ENCODE peak calls at places on chromosomes 6 and 20, in eight cellular contexts. One of them, this sample, is unnamed.

GRCh38 chr20:22584922-22585785 is 782 bp upstream of the FOXA2 start:
- DNase-seq in pons: no peak
- DNase-seq in bronchial epithelial cell: peak
- DNase-seq in nucleus accumbens: no peak
- DNase-seq in nephron progenitor cell: peak
- DNase-seq in activated naive CD8-positive, alpha-beta T cell treated with anti-CD3 and anti-CD28 coated beads, Interleukin-2, amount 50 U/mL, for 16 hours: no peak
- DNase-seq in NAMALWA: no peak
- DNase-seq in IMR-90: no peak
- DNase-seq in this sample: no peak

GRCh38 chr6:70725817-70726413 is 58.2 kb downstream of the SMAP1 start:
- DNase-seq in nephron progenitor cell: no peak
- DNase-seq in activated naive CD8-positive, alpha-beta T cell treated with anti-CD3 and anti-CD28 coated beads, Interleukin-2, amount 50 U/mL, for 16 hours: no peak
- DNase-seq in NAMALWA: no peak
- DNase-seq in pons: no peak
- DNase-seq in IMR-90: peak
- DNase-seq in nucleus accumbens: no peak
- DNase-seq in bronchial epithelial cell: peak
- DNase-seq in this sample: no peak

GRCh38 chr6:157528931-157529653 is 148.1 kb downstream of the ZDHHC14 start:
- DNase-seq in NAMALWA: peak
- DNase-seq in nephron progenitor cell: peak
- DNase-seq in pons: peak
- DNase-seq in nucleus accumbens: no peak
- DNase-seq in bronchial epithelial cell: peak
- DNase-seq in activated naive CD8-positive, alpha-beta T cell treated with anti-CD3 and anti-CD28 coated beads, Interleukin-2, amount 50 U/mL, for 16 hours: no peak
- DNase-seq in IMR-90: no peak
- DNase-seq in this sample: no peak

GRCh38 chr6:114418304-114418972 is 75.6 kb upstream of the HS3ST5 start:
- DNase-seq in activated naive CD8-positive, alpha-beta T cell treated with anti-CD3 and anti-CD28 coated beads, Interleukin-2, amount 50 U/mL, for 16 hours: no peak
- DNase-seq in nucleus accumbens: no peak
- DNase-seq in bronchial epithelial cell: no peak
- DNase-seq in NAMALWA: no peak
- DNase-seq in pons: no peak
- DNase-seq in nephron progenitor cell: no peak
- DNase-seq in IMR-90: no peak
- DNase-seq in this sample: no peak

GRCh38 chr6:16391451-16391912 is 153.1 kb downstream of the GMPR start:
- DNase-seq in activated naive CD8-positive, alpha-beta T cell treated with anti-CD3 and anti-CD28 coated beads, Interleukin-2, amount 50 U/mL, for 16 hours: no peak
- DNase-seq in bronchial epithelial cell: no peak
- DNase-seq in NAMALWA: no peak
- DNase-seq in nucleus accumbens: no peak
- DNase-seq in IMR-90: peak
- DNase-seq in pons: no peak
- DNase-seq in nephron progenitor cell: no peak
- DNase-seq in this sample: no peak

GRCh38 chr20:48822879-48823385 is 4.9 kb downstream of the PREX1 start:
- DNase-seq in IMR-90: no peak
- DNase-seq in activated naive CD8-positive, alpha-beta T cell treated with anti-CD3 and anti-CD28 coated beads, Interleukin-2, amount 50 U/mL, for 16 hours: no peak
- DNase-seq in pons: peak
- DNase-seq in nucleus accumbens: no peak
- DNase-seq in bronchial epithelial cell: no peak
- DNase-seq in nephron progenitor cell: no peak
- DNase-seq in NAMALWA: no peak
- DNase-seq in this sample: no peak

GRCh38 chr20:9576695-9577094 is 62.3 kb downstream of the LAMP5 start:
- DNase-seq in nephron progenitor cell: no peak
- DNase-seq in NAMALWA: no peak
- DNase-seq in pons: no peak
- DNase-seq in nucleus accumbens: no peak
- DNase-seq in IMR-90: no peak
- DNase-seq in activated naive CD8-positive, alpha-beta T cell treated with anti-CD3 and anti-CD28 coated beads, Interleukin-2, amount 50 U/mL, for 16 hours: no peak
- DNase-seq in bronchial epithelial cell: no peak
- DNase-seq in this sample: no peak

GRCh38 chr20:37296371-37296770 is 6.9 kb downstream of the MANBAL start:
- DNase-seq in NAMALWA: no peak
- DNase-seq in nephron progenitor cell: no peak
- DNase-seq in activated naive CD8-positive, alpha-beta T cell treated with anti-CD3 and anti-CD28 coated beads, Interleukin-2, amount 50 U/mL, for 16 hours: no peak
- DNase-seq in nucleus accumbens: no peak
- DNase-seq in pons: no peak
- DNase-seq in bronchial epithelial cell: peak
- DNase-seq in IMR-90: no peak
- DNase-seq in this sample: no peak

GRCh38 chr20:5827098-5827853 is 77.1 kb downstream of the SHLD1 start:
- DNase-seq in NAMALWA: no peak
- DNase-seq in bronchial epithelial cell: no peak
- DNase-seq in pons: no peak
- DNase-seq in nucleus accumbens: no peak
- DNase-seq in IMR-90: no peak
- DNase-seq in nephron progenitor cell: no peak
- DNase-seq in activated naive CD8-positive, alpha-beta T cell treated with anti-CD3 and anti-CD28 coated beads, Interleukin-2, amount 50 U/mL, for 16 hours: no peak
- DNase-seq in this sample: no peak

GRCh38 chr6:2632368-2632767 is 118.4 kb downstream of the MYLK4 start:
- DNase-seq in NAMALWA: no peak
- DNase-seq in nucleus accumbens: no peak
- DNase-seq in pons: peak
- DNase-seq in activated naive CD8-positive, alpha-beta T cell treated with anti-CD3 and anti-CD28 coated beads, Interleukin-2, amount 50 U/mL, for 16 hours: no peak
- DNase-seq in bronchial epithelial cell: no peak
- DNase-seq in IMR-90: peak
- DNase-seq in nephron progenitor cell: no peak
- DNase-seq in this sample: no peak

GRCh38 chr6:169725270-169726048 is 1.2 kb upstream of the PHF10 start:
- DNase-seq in bronchial epithelial cell: peak
- DNase-seq in NAMALWA: no peak
- DNase-seq in pons: peak
- DNase-seq in IMR-90: peak
- DNase-seq in nucleus accumbens: peak
- DNase-seq in activated naive CD8-positive, alpha-beta T cell treated with anti-CD3 and anti-CD28 coated beads, Interleukin-2, amount 50 U/mL, for 16 hours: no peak
- DNase-seq in nephron progenitor cell: peak
- DNase-seq in this sample: no peak

GRCh38 chr6:119526609-119527605 is 177.3 kb upstream of the MAN1A1 start:
- DNase-seq in activated naive CD8-positive, alpha-beta T cell treated with anti-CD3 and anti-CD28 coated beads, Interleukin-2, amount 50 U/mL, for 16 hours: no peak
- DNase-seq in IMR-90: no peak
- DNase-seq in pons: no peak
- DNase-seq in bronchial epithelial cell: no peak
- DNase-seq in nephron progenitor cell: no peak
- DNase-seq in nucleus accumbens: no peak
- DNase-seq in NAMALWA: no peak
- DNase-seq in this sample: no peak

GRCh38 chr6:10597499-10598001 is 76.4 kb downstream of the GCNT2 start:
- DNase-seq in bronchial epithelial cell: no peak
- DNase-seq in IMR-90: no peak
- DNase-seq in activated naive CD8-positive, alpha-beta T cell treated with anti-CD3 and anti-CD28 coated beads, Interleukin-2, amount 50 U/mL, for 16 hours: no peak
- DNase-seq in pons: no peak
- DNase-seq in nephron progenitor cell: no peak
- DNase-seq in NAMALWA: no peak
- DNase-seq in nucleus accumbens: no peak
- DNase-seq in this sample: no peak

GRCh38 chr6:163354779-163355431 is 59.6 kb upstream of the QKI start:
- DNase-seq in bronchial epithelial cell: no peak
- DNase-seq in pons: peak
- DNase-seq in nucleus accumbens: peak
- DNase-seq in IMR-90: peak
- DNase-seq in nephron progenitor cell: no peak
- DNase-seq in activated naive CD8-positive, alpha-beta T cell treated with anti-CD3 and anti-CD28 coated beads, Interleukin-2, amount 50 U/mL, for 16 hours: no peak
- DNase-seq in NAMALWA: peak
- DNase-seq in this sample: no peak

GRCh38 chr6:75202676-75203131 is 3.1 kb downstream of the COL12A1 start:
- DNase-seq in pons: no peak
- DNase-seq in IMR-90: peak
- DNase-seq in bronchial epithelial cell: no peak
- DNase-seq in nephron progenitor cell: peak
- DNase-seq in nucleus accumbens: no peak
- DNase-seq in activated naive CD8-positive, alpha-beta T cell treated with anti-CD3 and anti-CD28 coated beads, Interleukin-2, amount 50 U/mL, for 16 hours: no peak
- DNase-seq in NAMALWA: no peak
- DNase-seq in this sample: no peak

GRCh38 chr6:96499781-96500180 is 21.8 kb upstream of the UFL1 start:
- DNase-seq in pons: no peak
- DNase-seq in bronchial epithelial cell: no peak
- DNase-seq in NAMALWA: peak
- DNase-seq in nephron progenitor cell: no peak
- DNase-seq in activated naive CD8-positive, alpha-beta T cell treated with anti-CD3 and anti-CD28 coated beads, Interleukin-2, amount 50 U/mL, for 16 hours: no peak
- DNase-seq in IMR-90: no peak
- DNase-seq in nucleus accumbens: no peak
- DNase-seq in this sample: peak

GRCh38 chr20:62321521-62321948 is 18.7 kb downstream of the ADRM1 start:
- DNase-seq in pons: no peak
- DNase-seq in nucleus accumbens: no peak
- DNase-seq in IMR-90: no peak
- DNase-seq in nephron progenitor cell: no peak
- DNase-seq in activated naive CD8-positive, alpha-beta T cell treated with anti-CD3 and anti-CD28 coated beads, Interleukin-2, amount 50 U/mL, for 16 hours: no peak
- DNase-seq in bronchial epithelial cell: peak
- DNase-seq in NAMALWA: peak
- DNase-seq in this sample: no peak

GRCh38 chr6:113363866-113364265 is 493.3 kb upstream of the MARCKS start:
- DNase-seq in bronchial epithelial cell: peak
- DNase-seq in NAMALWA: no peak
- DNase-seq in nephron progenitor cell: no peak
- DNase-seq in activated naive CD8-positive, alpha-beta T cell treated with anti-CD3 and anti-CD28 coated beads, Interleukin-2, amount 50 U/mL, for 16 hours: no peak
- DNase-seq in nucleus accumbens: no peak
- DNase-seq in pons: no peak
- DNase-seq in IMR-90: peak
- DNase-seq in this sample: no peak

GRCh38 chr6:131368077-131368911 is 204.7 kb upstream of the ARG1 start:
- DNase-seq in pons: peak
- DNase-seq in NAMALWA: peak
- DNase-seq in IMR-90: no peak
- DNase-seq in bronchial epithelial cell: peak
- DNase-seq in nephron progenitor cell: no peak
- DNase-seq in activated naive CD8-positive, alpha-beta T cell treated with anti-CD3 and anti-CD28 coated beads, Interleukin-2, amount 50 U/mL, for 16 hours: no peak
- DNase-seq in nucleus accumbens: peak
- DNase-seq in this sample: no peak

GRCh38 chr20:45487231-45487635 is 17.7 kb downstream of the WFDC2 start:
- DNase-seq in nephron progenitor cell: peak
- DNase-seq in IMR-90: no peak
- DNase-seq in nucleus accumbens: no peak
- DNase-seq in NAMALWA: peak
- DNase-seq in pons: no peak
- DNase-seq in bronchial epithelial cell: no peak
- DNase-seq in activated naive CD8-positive, alpha-beta T cell treated with anti-CD3 and anti-CD28 coated beads, Interleukin-2, amount 50 U/mL, for 16 hours: no peak
- DNase-seq in this sample: no peak

GRCh38 chr6:154951400-154952200 is 43.5 kb upstream of the TIAM2 start:
- DNase-seq in IMR-90: no peak
- DNase-seq in NAMALWA: peak
- DNase-seq in activated naive CD8-positive, alpha-beta T cell treated with anti-CD3 and anti-CD28 coated beads, Interleukin-2, amount 50 U/mL, for 16 hours: no peak
- DNase-seq in bronchial epithelial cell: peak
- DNase-seq in nucleus accumbens: no peak
- DNase-seq in pons: no peak
- DNase-seq in nephron progenitor cell: no peak
- DNase-seq in this sample: no peak

GRCh38 chr6:142195862-142196536 is 48.9 kb downstream of the VTA1 start:
- DNase-seq in activated naive CD8-positive, alpha-beta T cell treated with anti-CD3 and anti-CD28 coated beads, Interleukin-2, amount 50 U/mL, for 16 hours: no peak
- DNase-seq in nephron progenitor cell: no peak
- DNase-seq in IMR-90: peak
- DNase-seq in nucleus accumbens: no peak
- DNase-seq in bronchial epithelial cell: peak
- DNase-seq in pons: no peak
- DNase-seq in NAMALWA: no peak
- DNase-seq in this sample: no peak

GRCh38 chr20:45088247-45088646 is 12.7 kb downstream of the KCNS1 start:
- DNase-seq in activated naive CD8-positive, alpha-beta T cell treated with anti-CD3 and anti-CD28 coated beads, Interleukin-2, amount 50 U/mL, for 16 hours: no peak
- DNase-seq in NAMALWA: no peak
- DNase-seq in bronchial epithelial cell: peak
- DNase-seq in pons: no peak
- DNase-seq in nephron progenitor cell: no peak
- DNase-seq in IMR-90: peak
- DNase-seq in nucleus accumbens: no peak
- DNase-seq in this sample: no peak

GRCh38 chr6:81655696-81656095 is 96.8 kb downstream of the TENT5A start:
- DNase-seq in pons: no peak
- DNase-seq in nucleus accumbens: no peak
- DNase-seq in nephron progenitor cell: no peak
- DNase-seq in bronchial epithelial cell: peak
- DNase-seq in IMR-90: peak
- DNase-seq in NAMALWA: no peak
- DNase-seq in activated naive CD8-positive, alpha-beta T cell treated with anti-CD3 and anti-CD28 coated beads, Interleukin-2, amount 50 U/mL, for 16 hours: no peak
- DNase-seq in this sample: no peak

GRCh38 chr20:35223941-35224340 is 2.5 kb upstream of the MMP24 start:
- DNase-seq in pons: no peak
- DNase-seq in bronchial epithelial cell: no peak
- DNase-seq in nephron progenitor cell: no peak
- DNase-seq in NAMALWA: no peak
- DNase-seq in activated naive CD8-positive, alpha-beta T cell treated with anti-CD3 and anti-CD28 coated beads, Interleukin-2, amount 50 U/mL, for 16 hours: no peak
- DNase-seq in IMR-90: no peak
- DNase-seq in nucleus accumbens: no peak
- DNase-seq in this sample: no peak

GRCh38 chr6:113122060-113122459 is 735.1 kb upstream of the MARCKS start:
- DNase-seq in nucleus accumbens: no peak
- DNase-seq in IMR-90: peak
- DNase-seq in bronchial epithelial cell: peak
- DNase-seq in pons: no peak
- DNase-seq in NAMALWA: no peak
- DNase-seq in nephron progenitor cell: no peak
- DNase-seq in activated naive CD8-positive, alpha-beta T cell treated with anti-CD3 and anti-CD28 coated beads, Interleukin-2, amount 50 U/mL, for 16 hours: no peak
- DNase-seq in this sample: no peak

GRCh38 chr6:68726307-68726706 is 91.2 kb downstream of the ADGRB3 start:
- DNase-seq in nucleus accumbens: no peak
- DNase-seq in pons: peak
- DNase-seq in nephron progenitor cell: no peak
- DNase-seq in NAMALWA: no peak
- DNase-seq in IMR-90: no peak
- DNase-seq in activated naive CD8-positive, alpha-beta T cell treated with anti-CD3 and anti-CD28 coated beads, Interleukin-2, amount 50 U/mL, for 16 hours: no peak
- DNase-seq in bronchial epithelial cell: no peak
- DNase-seq in this sample: no peak

GRCh38 chr6:25971187-25971811 is 8.7 kb downstream of the TRIM38 start:
- DNase-seq in pons: no peak
- DNase-seq in activated naive CD8-positive, alpha-beta T cell treated with anti-CD3 and anti-CD28 coated beads, Interleukin-2, amount 50 U/mL, for 16 hours: no peak
- DNase-seq in NAMALWA: no peak
- DNase-seq in bronchial epithelial cell: peak
- DNase-seq in nucleus accumbens: no peak
- DNase-seq in nephron progenitor cell: no peak
- DNase-seq in IMR-90: peak
- DNase-seq in this sample: no peak